ENCODE peak calls at places on chromosomes 12 and 14, in seven cellular contexts. B, Z, C, R, Q, T and D are unnamed samples.

GRCh38 chr14:58171090-58171489 is 19.1 kb upstream of the ARMH4 start:
- DNase-seq in B (peak; percentile 79), Z (peak; percentile 92), C (peak; percentile 86), R (peak; percentile 88), Q (peak; percentile 43), T (peak; percentile 34), D (peak; percentile 30)

GRCh38 chr12:132726386-132726785 is 15.7 kb downstream of the PGAM5 start:
- DNase-seq in B (no peak), Z (no peak), C (no peak), R (no peak), Q (no peak), T (no peak), D (no peak)

GRCh38 chr12:3490848-3491382 is at the start of gene PRMT8:
- DNase-seq in B (peak; percentile 3), Z (no peak), C (no peak), R (peak; percentile 90), Q (no peak), T (no peak), D (no peak)

GRCh38 chr12:113333877-113334785 is 778 bp downstream of the SLC8B1 start:
- DNase-seq in B (no peak), Z (no peak), C (no peak), R (no peak), Q (no peak), T (no peak), D (no peak)

GRCh38 chr12:119486599-119487154 is 106.9 kb upstream of the TMEM233 start:
- DNase-seq in B (no peak), Z (no peak), C (no peak), R (peak; percentile 35), Q (no peak), T (no peak), D (no peak)

GRCh38 chr12:9101018-9101687 is 14.6 kb downstream of the A2M start:
- DNase-seq in B (no peak), Z (no peak), C (no peak), R (no peak), Q (no peak), T (no peak), D (no peak)

GRCh38 chr12:127260959-127261358 is 1006.0 kb upstream of the TMEM132C start:
- DNase-seq in B (no peak), Z (no peak), C (peak; percentile 58), R (no peak), Q (no peak), T (no peak), D (no peak)

GRCh38 chr12:23950775-23951391 is 1.4 kb upstream of the SOX5 start:
- DNase-seq in B (peak; percentile 20), Z (peak; percentile 16), C (no peak), R (no peak), Q (no peak), T (no peak), D (no peak)

GRCh38 chr12:56282030-56282429 is 15.3 kb downstream of the COQ10A start:
- DNase-seq in B (no peak), Z (no peak), C (no peak), R (no peak), Q (no peak), T (no peak), D (no peak)

GRCh38 chr12:47222960-47223847 is 143.4 kb upstream of the AMIGO2 start:
- DNase-seq in B (peak; percentile 32), Z (no peak), C (no peak), R (peak; percentile 59), Q (no peak), T (no peak), D (no peak)

GRCh38 chr14:45249847-45250575 is 3.0 kb downstream of the MIS18BP1 start:
- DNase-seq in B (peak; percentile 88), Z (peak; percentile 96), C (peak; percentile 79), R (no peak), Q (peak; percentile 78), T (peak; percentile 58), D (no peak)

GRCh38 chr12:68477256-68477655 is 133.4 kb upstream of the RAP1B start:
- DNase-seq in B (no peak), Z (no peak), C (peak; percentile 48), R (no peak), Q (no peak), T (no peak), D (no peak)

GRCh38 chr14:100443643-100444042 is 120.5 kb downstream of the SLC25A47 start:
- DNase-seq in B (no peak), Z (peak; percentile 34), C (peak; percentile 44), R (no peak), Q (no peak), T (no peak), D (no peak)

GRCh38 chr12:93376436-93377251 is 1.1 kb upstream of the NUDT4 start:
- DNase-seq in B (peak; percentile 66), Z (peak; percentile 68), C (peak; percentile 56), R (peak; percentile 47), Q (no peak), T (no peak), D (no peak)

GRCh38 chr12:1497161-1497560 is 97.2 kb downstream of the FBXL14 start:
- DNase-seq in B (no peak), Z (no peak), C (no peak), R (no peak), Q (no peak), T (no peak), D (no peak)

GRCh38 chr12:110105961-110106540 is 18.1 kb upstream of the IFT81 start:
- DNase-seq in B (peak; percentile 20), Z (peak; percentile 60), C (peak; percentile 42), R (no peak), Q (no peak), T (no peak), D (no peak)

GRCh38 chr12:110109837-110110535 is 14.2 kb upstream of the IFT81 start:
- DNase-seq in B (no peak), Z (no peak), C (no peak), R (no peak), Q (no peak), T (no peak), D (no peak)

GRCh38 chr12:110109037-110109836 is 14.9 kb upstream of the IFT81 start:
- DNase-seq in B (peak; percentile 98), Z (peak; percentile 99), C (peak; percentile 100), R (no peak), Q (peak; percentile 97), T (peak; percentile 100), D (peak; percentile 74)

GRCh38 chr12:110107369-110108281 is 16.5 kb upstream of the IFT81 start:
- DNase-seq in B (peak; percentile 93), Z (peak; percentile 96), C (peak; percentile 90), R (no peak), Q (peak; percentile 67), T (peak; percentile 74), D (peak; percentile 49)

DNA sequence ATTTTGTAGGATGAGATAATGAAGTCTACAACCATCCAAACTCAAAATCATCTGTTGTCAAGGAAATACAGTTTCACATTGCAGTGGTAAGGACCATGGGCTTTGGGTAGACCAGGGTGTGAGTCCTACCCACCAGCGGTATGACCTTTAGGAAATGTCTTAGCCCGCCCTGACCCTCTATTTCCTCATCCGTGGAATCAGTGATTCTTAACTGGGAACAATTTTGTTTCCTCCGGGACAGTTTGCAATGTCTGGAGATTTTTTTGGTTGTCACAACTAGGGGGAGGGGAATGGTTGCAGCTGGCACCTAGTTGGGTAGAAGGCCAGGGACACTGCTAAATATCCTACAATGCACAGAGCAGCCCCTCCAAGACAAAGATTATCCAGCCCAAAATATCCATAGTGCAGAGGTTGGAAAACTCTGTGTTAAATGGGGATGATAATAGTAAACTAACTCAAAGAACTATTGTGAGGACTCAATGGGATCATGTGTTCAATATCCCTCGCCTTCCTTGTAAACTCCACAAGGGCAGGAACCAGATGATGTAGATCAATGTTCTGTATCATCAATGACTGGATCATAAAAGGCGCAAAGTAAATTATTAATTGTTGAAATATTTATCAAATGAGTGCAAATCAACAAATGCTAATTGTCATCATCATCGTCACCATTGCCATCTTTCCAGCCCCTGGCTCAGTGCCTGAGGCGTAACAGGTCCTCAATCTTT is 15.7 kb upstream of the IFT81 start:
- DNase-seq in B (no peak), Z (no peak), C (no peak), R (no peak), Q (no peak), T (no peak), D (no peak)
- H3K4me3 ChIP-seq in B (no peak overlapping the region), Z (no peak overlapping the region), C (no peak overlapping the region), R (no peak overlapping the region), Q (peak overlapping the region; percentile 10), T (no peak overlapping the region), D (no peak overlapping the region)

DNA sequence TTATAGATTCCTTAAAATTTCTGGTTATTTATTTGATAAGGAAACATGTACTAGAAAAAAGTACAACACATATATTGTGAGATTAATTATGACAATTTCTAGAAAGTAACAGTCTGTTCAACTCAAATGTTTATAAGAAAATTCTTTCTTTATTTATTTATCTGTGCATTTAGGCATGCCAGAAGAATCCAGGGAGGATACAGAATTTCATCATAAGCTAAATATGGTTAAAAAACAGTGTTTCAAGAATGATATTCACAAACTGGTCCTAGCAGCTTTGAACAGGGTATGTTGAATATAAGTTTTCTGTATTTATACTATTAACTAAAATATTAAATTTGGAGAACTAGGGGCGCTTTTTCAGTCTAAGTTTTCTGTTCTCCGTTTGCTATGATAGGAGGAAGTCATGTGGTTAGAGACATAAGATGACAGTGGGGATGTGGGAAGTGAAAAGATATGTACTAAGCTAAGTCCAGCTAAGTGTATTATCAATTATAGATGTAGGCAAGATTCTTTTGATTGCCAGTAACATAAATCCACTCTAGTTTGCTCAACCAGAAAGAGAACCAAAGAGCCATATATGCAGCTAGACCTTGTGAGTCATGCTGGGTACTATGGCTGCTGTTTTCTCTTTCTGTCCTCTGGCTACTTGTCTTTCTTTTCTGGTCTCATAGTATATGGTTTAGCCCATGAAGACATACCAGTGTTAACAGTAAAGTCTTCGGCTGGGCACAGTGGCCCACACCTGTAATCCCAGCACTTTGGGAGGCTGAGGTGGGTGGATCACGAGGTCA is 39.0 kb downstream of the LRRK2 start:
- DNase-seq in B (no peak), Z (peak; percentile 45), C (no peak), R (no peak), Q (no peak), T (no peak), D (no peak)
- H3K4me3 ChIP-seq in B (no peak overlapping the region), Z (no peak overlapping the region), C (no peak overlapping the region), R (no peak overlapping the region), Q (no peak overlapping the region), T (no peak overlapping the region), D (no peak overlapping the region)

GRCh38 chr12:121038861-121039654 is at the start of gene OASL:
- DNase-seq in B (peak; percentile 79), Z (peak; percentile 56), C (peak; percentile 68), R (no peak), Q (no peak), T (no peak), D (no peak)
- H3K4me3 ChIP-seq in B (peak within 1 kb of the TSS; percentile 22), Z (peak within 1 kb of the TSS; percentile 42), C (peak within 1 kb of the TSS; percentile 41), R (no peak within 1 kb of the TSS), Q (peak within 1 kb of the TSS; percentile 32), T (peak within 1 kb of the TSS; percentile 4), D (peak within 1 kb of the TSS; percentile 72)

DNA sequence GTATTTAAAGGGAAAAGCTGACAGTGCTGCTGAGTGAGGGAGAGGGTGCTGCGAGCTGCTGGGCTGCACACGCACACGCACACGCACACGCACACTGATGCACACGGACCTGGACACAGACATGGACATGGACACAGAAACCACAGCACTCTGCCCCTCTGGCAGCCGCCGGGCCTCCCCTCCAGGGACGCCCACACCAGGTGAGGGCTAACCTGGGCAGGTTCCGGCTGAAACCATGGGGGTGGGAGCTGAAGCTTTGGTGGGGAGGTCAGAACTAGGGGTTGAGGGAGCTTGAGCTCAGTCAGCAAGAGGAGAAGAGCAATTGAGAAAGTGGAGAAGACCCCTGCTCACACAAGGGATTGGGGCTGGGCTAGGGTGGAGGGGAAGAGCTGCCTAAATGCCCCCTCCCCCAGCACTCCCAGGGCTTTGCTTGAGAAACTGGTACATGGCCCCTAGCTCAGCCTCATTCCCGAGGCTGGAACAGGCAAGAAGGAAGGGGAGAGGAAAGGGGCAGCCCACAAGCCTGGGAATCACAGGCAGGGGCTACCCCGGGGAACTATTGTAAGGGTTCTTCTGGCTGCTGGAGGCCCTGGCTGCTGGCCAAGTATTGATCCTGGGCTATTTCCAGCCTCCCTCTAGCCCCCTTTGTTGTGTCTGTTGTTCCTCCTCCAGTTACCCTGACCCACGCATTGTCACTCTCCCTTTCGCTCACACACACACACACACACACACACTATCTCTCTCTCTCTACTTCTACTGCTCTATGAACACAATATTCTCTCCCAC is at the start of gene REM2:
- DNase-seq in B (no peak), Z (no peak), C (no peak), R (peak; percentile 83), Q (no peak), T (no peak), D (no peak)
- H3K4me3 ChIP-seq in B (no peak within 1 kb of the TSS), Z (no peak within 1 kb of the TSS), C (no peak within 1 kb of the TSS), R (peak within 1 kb of the TSS; percentile 37), Q (no peak within 1 kb of the TSS), T (no peak within 1 kb of the TSS), D (no peak within 1 kb of the TSS)